ENCODE peak calls at places on chromosomes 1 and 21, in ten cellular contexts. One of them, this sample, is unnamed.

GRCh38 chr1:229058111-229058551 is 212.8 kb upstream of the RAB4A start:
- DNase-seq in IMR-90: no peak
- DNase-seq in HepG2: no peak
- DNase-seq in bronchial epithelial cell: peak
- DNase-seq in WERI-Rb-1: no peak
- DNase-seq in stomach: peak
- DNase-seq in AG04450: no peak
- DNase-seq in heart left ventricle: no peak
- DNase-seq in fibroblast of mammary gland: no peak
- DNase-seq in psoas muscle: no peak
- DNase-seq in this sample: no peak

GRCh38 chr1:227540170-227541098 is 22.9 kb upstream of the ZNF678 start:
- DNase-seq in AG04450: no peak
- DNase-seq in heart left ventricle: no peak
- DNase-seq in fibroblast of mammary gland: no peak
- DNase-seq in psoas muscle: no peak
- DNase-seq in HepG2: no peak
- DNase-seq in WERI-Rb-1: no peak
- DNase-seq in stomach: no peak
- DNase-seq in bronchial epithelial cell: no peak
- DNase-seq in IMR-90: no peak
- DNase-seq in this sample: no peak

GRCh38 chr1:182248721-182249120 is 142.9 kb downstream of the GLUL start:
- DNase-seq in fibroblast of mammary gland: no peak
- DNase-seq in WERI-Rb-1: no peak
- DNase-seq in IMR-90: no peak
- DNase-seq in AG04450: no peak
- DNase-seq in psoas muscle: no peak
- DNase-seq in heart left ventricle: no peak
- DNase-seq in stomach: no peak
- DNase-seq in bronchial epithelial cell: no peak
- DNase-seq in HepG2: no peak
- DNase-seq in this sample: no peak

GRCh38 chr1:220038640-220039039 is 7.7 kb downstream of the EPRS1 start:
- DNase-seq in fibroblast of mammary gland: no peak
- DNase-seq in bronchial epithelial cell: no peak
- DNase-seq in heart left ventricle: no peak
- DNase-seq in stomach: no peak
- DNase-seq in AG04450: no peak
- DNase-seq in WERI-Rb-1: no peak
- DNase-seq in IMR-90: no peak
- DNase-seq in psoas muscle: no peak
- DNase-seq in HepG2: no peak
- DNase-seq in this sample: no peak

GRCh38 chr1:2526824-2527552 is 592 bp upstream of the PANK4 start:
- DNase-seq in stomach: no peak
- DNase-seq in heart left ventricle: peak
- DNase-seq in fibroblast of mammary gland: peak
- DNase-seq in IMR-90: peak
- DNase-seq in AG04450: no peak
- DNase-seq in bronchial epithelial cell: peak
- DNase-seq in HepG2: no peak
- DNase-seq in WERI-Rb-1: no peak
- DNase-seq in psoas muscle: peak
- DNase-seq in this sample: no peak

GRCh38 chr1:16021681-16022080 is at the start of gene CLCNKA:
- DNase-seq in psoas muscle: no peak
- DNase-seq in heart left ventricle: peak
- DNase-seq in HepG2: no peak
- DNase-seq in IMR-90: no peak
- DNase-seq in bronchial epithelial cell: no peak
- DNase-seq in AG04450: no peak
- DNase-seq in WERI-Rb-1: peak
- DNase-seq in stomach: peak
- DNase-seq in fibroblast of mammary gland: no peak
- DNase-seq in this sample: no peak

GRCh38 chr1:174871886-174872285 is 127.9 kb upstream of the CACYBP start:
- DNase-seq in heart left ventricle: no peak
- DNase-seq in AG04450: no peak
- DNase-seq in bronchial epithelial cell: peak
- DNase-seq in psoas muscle: no peak
- DNase-seq in IMR-90: no peak
- DNase-seq in stomach: no peak
- DNase-seq in fibroblast of mammary gland: no peak
- DNase-seq in WERI-Rb-1: no peak
- DNase-seq in HepG2: no peak
- DNase-seq in this sample: no peak

GRCh38 chr1:63917571-63918394 is 144.0 kb downstream of the ROR1 start:
- DNase-seq in IMR-90: peak
- DNase-seq in WERI-Rb-1: peak
- DNase-seq in psoas muscle: no peak
- DNase-seq in fibroblast of mammary gland: peak
- DNase-seq in bronchial epithelial cell: peak
- DNase-seq in AG04450: no peak
- DNase-seq in HepG2: peak
- DNase-seq in stomach: no peak
- DNase-seq in heart left ventricle: no peak
- DNase-seq in this sample: no peak

GRCh38 chr1:7576946-7577657 is 194.0 kb upstream of the VAMP3 start:
- DNase-seq in WERI-Rb-1: peak
- DNase-seq in psoas muscle: no peak
- DNase-seq in heart left ventricle: no peak
- DNase-seq in bronchial epithelial cell: peak
- DNase-seq in fibroblast of mammary gland: no peak
- DNase-seq in HepG2: no peak
- DNase-seq in stomach: no peak
- DNase-seq in AG04450: no peak
- DNase-seq in IMR-90: peak
- DNase-seq in this sample: peak

GRCh38 chr1:44810101-44810761 is 1.9 kb downstream of the BTBD19 start:
- DNase-seq in fibroblast of mammary gland: no peak
- DNase-seq in stomach: peak
- DNase-seq in heart left ventricle: no peak
- DNase-seq in psoas muscle: peak
- DNase-seq in AG04450: no peak
- DNase-seq in WERI-Rb-1: no peak
- DNase-seq in bronchial epithelial cell: no peak
- DNase-seq in HepG2: no peak
- DNase-seq in IMR-90: no peak
- DNase-seq in this sample: no peak

GRCh38 chr1:32878183-32878582 is 7.5 kb upstream of the FNDC5 start:
- DNase-seq in fibroblast of mammary gland: peak
- DNase-seq in heart left ventricle: no peak
- DNase-seq in IMR-90: peak
- DNase-seq in bronchial epithelial cell: peak
- DNase-seq in stomach: no peak
- DNase-seq in AG04450: no peak
- DNase-seq in WERI-Rb-1: no peak
- DNase-seq in HepG2: no peak
- DNase-seq in psoas muscle: no peak
- DNase-seq in this sample: no peak

GRCh38 chr1:85019989-85020388 is 23.1 kb upstream of the MCOLN2 start:
- DNase-seq in heart left ventricle: no peak
- DNase-seq in AG04450: no peak
- DNase-seq in bronchial epithelial cell: no peak
- DNase-seq in IMR-90: peak
- DNase-seq in psoas muscle: no peak
- DNase-seq in fibroblast of mammary gland: peak
- DNase-seq in HepG2: no peak
- DNase-seq in WERI-Rb-1: no peak
- DNase-seq in stomach: no peak
- DNase-seq in this sample: no peak

GRCh38 chr21:38503588-38503987 is 5.3 kb upstream of the ERG start:
- DNase-seq in HepG2: no peak
- DNase-seq in stomach: no peak
- DNase-seq in WERI-Rb-1: no peak
- DNase-seq in IMR-90: peak
- DNase-seq in AG04450: no peak
- DNase-seq in fibroblast of mammary gland: peak
- DNase-seq in heart left ventricle: no peak
- DNase-seq in psoas muscle: no peak
- DNase-seq in bronchial epithelial cell: no peak
- DNase-seq in this sample: no peak

GRCh38 chr1:81899214-81899613 is 98.5 kb downstream of the ADGRL2 start:
- DNase-seq in bronchial epithelial cell: no peak
- DNase-seq in fibroblast of mammary gland: no peak
- DNase-seq in HepG2: no peak
- DNase-seq in heart left ventricle: no peak
- DNase-seq in WERI-Rb-1: no peak
- DNase-seq in psoas muscle: no peak
- DNase-seq in AG04450: no peak
- DNase-seq in IMR-90: no peak
- DNase-seq in stomach: no peak
- DNase-seq in this sample: no peak

GRCh38 chr1:93707956-93708355 is 26.3 kb upstream of the BCAR3 start:
- DNase-seq in IMR-90: no peak
- DNase-seq in heart left ventricle: no peak
- DNase-seq in WERI-Rb-1: no peak
- DNase-seq in HepG2: no peak
- DNase-seq in bronchial epithelial cell: peak
- DNase-seq in fibroblast of mammary gland: no peak
- DNase-seq in AG04450: no peak
- DNase-seq in stomach: no peak
- DNase-seq in psoas muscle: no peak
- DNase-seq in this sample: no peak

GRCh38 chr1:62131093-62131725 is 63.4 kb upstream of the L1TD1 start:
- DNase-seq in stomach: peak
- DNase-seq in heart left ventricle: peak
- DNase-seq in WERI-Rb-1: peak
- DNase-seq in fibroblast of mammary gland: peak
- DNase-seq in IMR-90: peak
- DNase-seq in AG04450: peak
- DNase-seq in psoas muscle: no peak
- DNase-seq in HepG2: peak
- DNase-seq in bronchial epithelial cell: peak
- DNase-seq in this sample: no peak

GRCh38 chr1:116806245-116806644 is 52.0 kb downstream of the CD2 start:
- DNase-seq in heart left ventricle: no peak
- DNase-seq in WERI-Rb-1: no peak
- DNase-seq in HepG2: no peak
- DNase-seq in stomach: no peak
- DNase-seq in AG04450: no peak
- DNase-seq in IMR-90: no peak
- DNase-seq in fibroblast of mammary gland: no peak
- DNase-seq in bronchial epithelial cell: no peak
- DNase-seq in psoas muscle: no peak
- DNase-seq in this sample: no peak

GRCh38 chr1:57411262-57411661 is 12.6 kb downstream of the DAB1 start:
- DNase-seq in HepG2: no peak
- DNase-seq in WERI-Rb-1: no peak
- DNase-seq in fibroblast of mammary gland: peak
- DNase-seq in stomach: no peak
- DNase-seq in psoas muscle: no peak
- DNase-seq in AG04450: no peak
- DNase-seq in heart left ventricle: peak
- DNase-seq in IMR-90: peak
- DNase-seq in bronchial epithelial cell: peak
- DNase-seq in this sample: no peak

GRCh38 chr1:41329662-41330587 is 31.3 kb upstream of the FOXO6 start:
- DNase-seq in stomach: no peak
- DNase-seq in heart left ventricle: no peak
- DNase-seq in bronchial epithelial cell: no peak
- DNase-seq in IMR-90: no peak
- DNase-seq in AG04450: no peak
- DNase-seq in HepG2: no peak
- DNase-seq in fibroblast of mammary gland: no peak
- DNase-seq in WERI-Rb-1: peak
- DNase-seq in psoas muscle: no peak
- DNase-seq in this sample: no peak

GRCh38 chr1:228515200-228515834 is 28.1 kb downstream of the RNF187 start:
- DNase-seq in bronchial epithelial cell: peak
- DNase-seq in fibroblast of mammary gland: peak
- DNase-seq in psoas muscle: no peak
- DNase-seq in stomach: no peak
- DNase-seq in WERI-Rb-1: no peak
- DNase-seq in heart left ventricle: no peak
- DNase-seq in AG04450: peak
- DNase-seq in HepG2: peak
- DNase-seq in IMR-90: peak
- DNase-seq in this sample: no peak

GRCh38 chr1:74266001-74266400 is 30.8 kb downstream of the TNNI3K start:
- DNase-seq in HepG2: no peak
- DNase-seq in stomach: no peak
- DNase-seq in bronchial epithelial cell: no peak
- DNase-seq in WERI-Rb-1: no peak
- DNase-seq in fibroblast of mammary gland: no peak
- DNase-seq in IMR-90: no peak
- DNase-seq in AG04450: no peak
- DNase-seq in heart left ventricle: no peak
- DNase-seq in psoas muscle: no peak
- DNase-seq in this sample: no peak

GRCh38 chr21:45870421-45870820 is 111.1 kb upstream of the COL6A1 start:
- DNase-seq in IMR-90: no peak
- DNase-seq in HepG2: no peak
- DNase-seq in WERI-Rb-1: no peak
- DNase-seq in AG04450: no peak
- DNase-seq in heart left ventricle: no peak
- DNase-seq in stomach: peak
- DNase-seq in psoas muscle: no peak
- DNase-seq in bronchial epithelial cell: no peak
- DNase-seq in fibroblast of mammary gland: no peak
- DNase-seq in this sample: no peak
- TF ChIP-seq CTCF in IMR-90: no peak
- TF ChIP-seq CTCF in HepG2: no peak
- TF ChIP-seq CTCF in WERI-Rb-1: no peak
- TF ChIP-seq CTCF in AG04450: no peak
- TF ChIP-seq CTCF in heart left ventricle: no peak
- TF ChIP-seq CTCF in stomach: no peak
- TF ChIP-seq CTCF in psoas muscle: no peak
- TF ChIP-seq CTCF in bronchial epithelial cell: no peak
- TF ChIP-seq CTCF in fibroblast of mammary gland: no peak
- TF ChIP-seq CTCF in this sample: no peak

GRCh38 chr1:184975208-184975875 is 1.0 kb upstream of the NIBAN1 start:
- DNase-seq in WERI-Rb-1: no peak
- DNase-seq in fibroblast of mammary gland: no peak
- DNase-seq in IMR-90: no peak
- DNase-seq in bronchial epithelial cell: no peak
- DNase-seq in stomach: peak
- DNase-seq in psoas muscle: no peak
- DNase-seq in AG04450: no peak
- DNase-seq in heart left ventricle: no peak
- DNase-seq in HepG2: peak
- DNase-seq in this sample: no peak
- H3K4me3 ChIP-seq in WERI-Rb-1: no peak
- H3K4me3 ChIP-seq in fibroblast of mammary gland: no peak
- H3K4me3 ChIP-seq in IMR-90: no peak
- H3K4me3 ChIP-seq in bronchial epithelial cell: no peak
- H3K4me3 ChIP-seq in stomach: peak
- H3K4me3 ChIP-seq in psoas muscle: no peak
- H3K4me3 ChIP-seq in AG04450: no peak
- H3K4me3 ChIP-seq in heart left ventricle: no peak
- H3K4me3 ChIP-seq in HepG2: no peak
- H3K4me3 ChIP-seq in this sample: no peak

GRCh38 chr1:70034403-70034802 is 171.0 kb downstream of the LRRC40 start:
- DNase-seq in psoas muscle: no peak
- DNase-seq in WERI-Rb-1: peak
- DNase-seq in heart left ventricle: no peak
- DNase-seq in bronchial epithelial cell: peak
- DNase-seq in stomach: no peak
- DNase-seq in fibroblast of mammary gland: peak
- DNase-seq in AG04450: peak
- DNase-seq in HepG2: peak
- DNase-seq in IMR-90: peak
- DNase-seq in this sample: no peak
- TF ChIP-seq CTCF in psoas muscle: no peak
- TF ChIP-seq CTCF in WERI-Rb-1: peak
- TF ChIP-seq CTCF in heart left ventricle: no peak
- TF ChIP-seq CTCF in bronchial epithelial cell: peak
- TF ChIP-seq CTCF in stomach: no peak
- TF ChIP-seq CTCF in fibroblast of mammary gland: peak
- TF ChIP-seq CTCF in AG04450: peak
- TF ChIP-seq CTCF in HepG2: peak
- TF ChIP-seq CTCF in IMR-90: peak
- TF ChIP-seq CTCF in this sample: peak

GRCh38 chr1:153532769-153533599 is 2.8 kb downstream of the S100A6 start:
- DNase-seq in bronchial epithelial cell: peak
- DNase-seq in psoas muscle: peak
- DNase-seq in stomach: peak
- DNase-seq in heart left ventricle: peak
- DNase-seq in IMR-90: peak
- DNase-seq in fibroblast of mammary gland: peak
- DNase-seq in WERI-Rb-1: peak
- DNase-seq in HepG2: peak
- DNase-seq in AG04450: peak
- DNase-seq in this sample: no peak
- H3K4me3 ChIP-seq in bronchial epithelial cell: no peak
- H3K4me3 ChIP-seq in psoas muscle: peak
- H3K4me3 ChIP-seq in stomach: peak
- H3K4me3 ChIP-seq in heart left ventricle: peak
- H3K4me3 ChIP-seq in IMR-90: peak
- H3K4me3 ChIP-seq in fibroblast of mammary gland: peak
- H3K4me3 ChIP-seq in WERI-Rb-1: peak
- H3K4me3 ChIP-seq in HepG2: peak
- H3K4me3 ChIP-seq in AG04450: peak
- H3K4me3 ChIP-seq in this sample: peak